ENCODE peak calls at places on chromosome X, in six cellular contexts. X is central memory CD8-positive, alpha-beta T cell; M is T47D; E is AML-193; Y is GM04504; I is spleen. R is an unnamed sample.

GRCh38 chrX:57587062-57587461 is 4.7 kb upstream of the ZXDB start:
- DNase-seq in M (no peak), I (no peak), X (no peak), E (no peak), Y (no peak), R (no peak)

GRCh38 chrX:143296521-143296920 is 220.8 kb downstream of the SPANXN3 start:
- DNase-seq in Y (no peak), M (peak), I (no peak), X (no peak), E (no peak), R (no peak)

GRCh38 chrX:101357166-101357795 is 8.7 kb upstream of the TIMM8A start:
- DNase-seq in E (no peak), M (peak), I (no peak), X (no peak), Y (no peak), R (no peak)

GRCh38 chrX:72247206-72247944 is 8.5 kb upstream of the ERCC6L start:
- DNase-seq in X (no peak), Y (no peak), I (no peak), M (no peak), E (no peak), R (no peak)

GRCh38 chrX:16140448-16140847 is 17.1 kb downstream of the GRPR start:
- DNase-seq in E (no peak), Y (no peak), X (no peak), I (no peak), M (no peak), R (no peak)

GRCh38 chrX:40176256-40176978 is 78.7 kb upstream of the BCOR start:
- DNase-seq in E (no peak), M (peak), X (peak), I (peak), Y (no peak), R (peak)

GRCh38 chrX:122641826-122642225 is 542.3 kb upstream of the GRIA3 start:
- DNase-seq in I (no peak), M (no peak), E (no peak), X (no peak), Y (no peak), R (no peak)

GRCh38 chrX:143429021-143429570 is 88.2 kb downstream of the SPANXN3 start:
- DNase-seq in M (no peak), E (no peak), Y (no peak), X (no peak), I (no peak), R (no peak)

GRCh38 chrX:40155617-40156471 is 58.1 kb upstream of the BCOR start:
- DNase-seq in Y (no peak), E (no peak), M (no peak), X (no peak), I (no peak), R (peak)

GRCh38 chrX:112083624-112084326 is 1.2 kb upstream of the TRPC5 start:
- DNase-seq in M (no peak), E (no peak), I (no peak), Y (no peak), X (no peak), R (no peak)

GRCh38 chrX:13120017-13120416 is 75.6 kb upstream of the FAM9C start:
- DNase-seq in X (no peak), I (no peak), E (no peak), Y (no peak), M (no peak), R (no peak)

GRCh38 chrX:35122756-35123155 is 180.2 kb downstream of the FAM47B start:
- DNase-seq in M (no peak), I (no peak), Y (no peak), X (no peak), E (no peak), R (no peak)

GRCh38 chrX:103464071-103464773 is 55.1 kb downstream of the RAB40A start:
- DNase-seq in M (peak), X (no peak), E (peak), I (no peak), Y (no peak), R (peak)

GRCh38 chrX:20059467-20060128 is 57.1 kb downstream of the MAP7D2 start:
- DNase-seq in X (no peak), E (no peak), Y (no peak), I (no peak), M (no peak), R (no peak)

GRCh38 chrX:13506574-13506973 is 62.8 kb upstream of the EGFL6 start:
- DNase-seq in Y (no peak), E (peak), X (no peak), M (peak), I (peak), R (peak)

GRCh38 chrX:129741880-129742758 is 3.3 kb downstream of the XPNPEP2 start:
- DNase-seq in M (no peak), E (no peak), X (no peak), I (no peak), Y (no peak), R (no peak)

GRCh38 chrX:38891641-38892413 is 90.6 kb downstream of the MID1IP1 start:
- DNase-seq in Y (no peak), I (no peak), E (no peak), M (no peak), X (no peak), R (no peak)

R was measured in CD4-positive, alpha-beta memory T cell.